ENCODE peak calls at places on chromosomes 3 and 15, in five cellular contexts. One of them, this sample, is unnamed. For H3K4me1, the result is how much of the 10 kb centered on the place peaks cover.

GRCh38 chr3:132231633-132232032 is 85.6 kb upstream of the ACP3 start:
- DNase-seq in transverse colon: no peak
- DNase-seq in stomach: no peak
- DNase-seq in IMR-90: peak
- DNase-seq in testis: no peak
- DNase-seq in this sample: no peak

GRCh38 chr3:98242155-98242554 is 21.9 kb upstream of the OR5H6 start:
- DNase-seq in transverse colon: no peak
- DNase-seq in testis: no peak
- DNase-seq in stomach: no peak
- DNase-seq in IMR-90: no peak
- DNase-seq in this sample: no peak

GRCh38 chr15:68360716-68361115 is 71.2 kb downstream of the ITGA11 start:
- DNase-seq in IMR-90: no peak
- DNase-seq in testis: no peak
- DNase-seq in stomach: no peak
- DNase-seq in transverse colon: no peak
- DNase-seq in this sample: no peak

GRCh38 chr15:101053261-101053660 is 134.1 kb downstream of the LRRK1 start:
- DNase-seq in transverse colon: no peak
- DNase-seq in testis: peak
- DNase-seq in IMR-90: no peak
- DNase-seq in stomach: peak
- DNase-seq in this sample: peak

GRCh38 chr15:62306851-62307504 is 141.9 kb upstream of the C2CD4B start:
- DNase-seq in IMR-90: peak
- DNase-seq in transverse colon: peak
- DNase-seq in testis: peak
- DNase-seq in stomach: peak
- DNase-seq in this sample: peak

GRCh38 chr3:78483070-78483469 is 1284.7 kb downstream of the ROBO1 start:
- DNase-seq in testis: no peak
- DNase-seq in transverse colon: no peak
- DNase-seq in IMR-90: no peak
- DNase-seq in stomach: no peak
- DNase-seq in this sample: no peak

GRCh38 chr15:52481915-52482314 is 46.8 kb downstream of the MYO5A start:
- DNase-seq in IMR-90: peak
- DNase-seq in stomach: no peak
- DNase-seq in transverse colon: peak
- DNase-seq in testis: no peak
- DNase-seq in this sample: no peak

GRCh38 chr15:20280933-20281463 is 260.6 kb downstream of the GOLGA6L6 start:
- DNase-seq in transverse colon: no peak
- DNase-seq in IMR-90: no peak
- DNase-seq in testis: no peak
- DNase-seq in stomach: no peak
- DNase-seq in this sample: no peak

GRCh38 chr3:101091489-101091888 is 98.3 kb upstream of the ABI3BP start:
- DNase-seq in stomach: no peak
- DNase-seq in transverse colon: no peak
- DNase-seq in IMR-90: peak
- DNase-seq in testis: no peak
- DNase-seq in this sample: no peak

GRCh38 chr3:57128863-57129602 is 36.1 kb downstream of the IL17RD start:
- DNase-seq in testis: peak
- DNase-seq in IMR-90: no peak
- DNase-seq in transverse colon: no peak
- DNase-seq in stomach: no peak
- DNase-seq in this sample: no peak

GRCh38 chr15:45734244-45734643 is 99.4 kb downstream of the SQOR start:
- DNase-seq in testis: no peak
- DNase-seq in transverse colon: no peak
- DNase-seq in IMR-90: no peak
- DNase-seq in stomach: no peak
- DNase-seq in this sample: no peak

GRCh38 chr3:165519687-165520086 is 317.5 kb downstream of the BCHE start:
- DNase-seq in transverse colon: no peak
- DNase-seq in IMR-90: no peak
- DNase-seq in stomach: no peak
- DNase-seq in testis: no peak
- DNase-seq in this sample: no peak

GRCh38 chr3:22585504-22585903 is 617.6 kb upstream of the UBE2E2 start:
- DNase-seq in IMR-90: peak
- DNase-seq in stomach: no peak
- DNase-seq in transverse colon: no peak
- DNase-seq in testis: no peak
- DNase-seq in this sample: no peak

GRCh38 chr15:92906563-92907081 is 6.5 kb downstream of the CHD2 start:
- DNase-seq in stomach: no peak
- DNase-seq in IMR-90: peak
- DNase-seq in transverse colon: no peak
- DNase-seq in testis: no peak
- DNase-seq in this sample: no peak

GRCh38 chr15:40793216-40793989 is 13.5 kb upstream of the ZFYVE19 start:
- DNase-seq in testis: peak
- DNase-seq in IMR-90: peak
- DNase-seq in stomach: peak
- DNase-seq in transverse colon: peak
- DNase-seq in this sample: peak

GRCh38 chr15:81530271-81530670 is 156.3 kb upstream of the TMC3 start:
- DNase-seq in IMR-90: no peak
- DNase-seq in stomach: no peak
- DNase-seq in testis: no peak
- DNase-seq in transverse colon: no peak
- DNase-seq in this sample: no peak

GRCh38 chr15:74628949-74629348 is 13.3 kb downstream of the CLK3 start:
- DNase-seq in testis: no peak
- DNase-seq in IMR-90: no peak
- DNase-seq in transverse colon: no peak
- DNase-seq in stomach: no peak
- DNase-seq in this sample: no peak

GRCh38 chr15:74631408-74631807 is 15.8 kb downstream of the CLK3 start:
- DNase-seq in stomach: no peak
- DNase-seq in IMR-90: no peak
- DNase-seq in testis: no peak
- DNase-seq in transverse colon: no peak
- DNase-seq in this sample: no peak

GRCh38 chr15:74631935-74632560 is 16.4 kb downstream of the CLK3 start:
- DNase-seq in stomach: peak
- DNase-seq in transverse colon: peak
- DNase-seq in IMR-90: peak
- DNase-seq in testis: peak
- DNase-seq in this sample: peak

GRCh38 chr15:74631087-74631385 is 15.4 kb downstream of the CLK3 start:
- DNase-seq in IMR-90: no peak
- DNase-seq in stomach: no peak
- DNase-seq in testis: no peak
- DNase-seq in transverse colon: no peak
- DNase-seq in this sample: no peak

DNA sequence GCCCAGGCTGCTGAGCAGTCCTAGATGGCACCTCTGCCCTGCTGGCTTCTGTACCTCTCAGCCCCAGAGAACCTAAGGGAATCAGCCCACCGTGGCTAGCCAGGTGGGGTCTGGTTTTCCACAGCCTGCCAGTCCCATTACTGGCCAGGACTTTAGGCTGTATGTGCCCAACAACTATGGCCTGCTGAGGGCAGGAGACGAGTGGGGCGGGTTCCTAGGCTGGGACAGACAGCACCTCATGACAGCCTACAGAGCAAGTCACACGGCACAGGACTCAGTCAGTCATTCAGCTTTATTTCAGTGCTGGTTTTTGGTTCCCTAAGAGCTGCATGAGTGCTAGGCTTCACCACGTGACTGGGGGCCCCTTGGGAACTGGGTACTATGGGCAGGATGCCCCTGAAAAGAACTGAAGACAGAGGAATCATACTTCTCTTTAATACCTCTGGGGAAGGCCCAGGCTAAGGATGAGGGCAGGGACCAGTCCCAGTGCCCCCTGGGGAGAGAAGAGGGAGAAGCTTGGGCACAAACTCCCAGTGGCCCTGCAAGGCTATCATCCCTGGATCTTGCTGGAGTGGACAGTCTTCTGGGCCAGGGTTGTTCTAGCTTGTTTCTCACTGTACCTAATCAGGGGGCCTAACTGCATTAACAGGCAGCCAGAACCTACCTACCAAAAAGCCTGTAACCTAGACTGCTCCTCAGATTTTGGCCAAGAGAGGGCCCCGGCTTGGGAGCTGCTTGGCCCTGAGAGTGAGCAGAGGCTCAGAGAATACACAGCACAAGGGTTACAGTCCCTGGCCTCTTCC is 14.8 kb downstream of the CLK3 start:
- DNase-seq in IMR-90: no peak
- DNase-seq in transverse colon: no peak
- DNase-seq in testis: no peak
- DNase-seq in stomach: no peak
- DNase-seq in this sample: no peak
- TF ChIP-seq POLR2A in IMR-90: no peak
- TF ChIP-seq POLR2A in transverse colon: no peak
- TF ChIP-seq POLR2A in testis: no peak
- TF ChIP-seq POLR2A in stomach: no peak
- TF ChIP-seq POLR2A in this sample: no peak

GRCh38 chr15:32676095-32676643 is 34.7 kb downstream of the SCG5 start:
- DNase-seq in transverse colon: no peak
- DNase-seq in IMR-90: no peak
- DNase-seq in stomach: no peak
- DNase-seq in testis: no peak
- DNase-seq in this sample: no peak

GRCh38 chr15:32674681-32675080 is 33.2 kb downstream of the SCG5 start:
- DNase-seq in testis: no peak
- DNase-seq in IMR-90: no peak
- DNase-seq in stomach: no peak
- DNase-seq in transverse colon: no peak
- DNase-seq in this sample: no peak

GRCh38 chr15:32682569-32682968 is 35.2 kb upstream of the GREM1 start:
- DNase-seq in testis: no peak
- DNase-seq in transverse colon: no peak
- DNase-seq in stomach: no peak
- DNase-seq in IMR-90: peak
- DNase-seq in this sample: no peak

GRCh38 chr15:32675474-32675873 is 34.0 kb downstream of the SCG5 start:
- DNase-seq in transverse colon: no peak
- DNase-seq in testis: no peak
- DNase-seq in IMR-90: no peak
- DNase-seq in stomach: no peak
- DNase-seq in this sample: no peak

GRCh38 chr15:32677238-32677750 is 35.8 kb downstream of the SCG5 start:
- DNase-seq in IMR-90: no peak
- DNase-seq in transverse colon: no peak
- DNase-seq in testis: no peak
- DNase-seq in stomach: no peak
- DNase-seq in this sample: peak
- H3K4me3 ChIP-seq in IMR-90: no peak
- H3K4me3 ChIP-seq in transverse colon: no peak
- H3K4me3 ChIP-seq in testis: no peak
- H3K4me3 ChIP-seq in stomach: no peak
- H3K4me3 ChIP-seq in this sample: peak

GRCh38 chr3:169658311-169658931 is 5.1 kb downstream of the MECOM start:
- DNase-seq in stomach: peak
- DNase-seq in transverse colon: no peak
- DNase-seq in IMR-90: peak
- DNase-seq in testis: no peak
- DNase-seq in this sample: no peak
- H3K4me1 ChIP-seq in stomach: under half
- H3K4me1 ChIP-seq in transverse colon: under half
- H3K4me1 ChIP-seq in IMR-90: under half
- H3K4me1 ChIP-seq in testis: under half
- H3K4me1 ChIP-seq in this sample: under half

GRCh38 chr3:9810846-9811245 is 784 bp downstream of the TTLL3 start:
- DNase-seq in IMR-90: no peak
- DNase-seq in transverse colon: no peak
- DNase-seq in stomach: no peak
- DNase-seq in testis: no peak
- DNase-seq in this sample: no peak

GRCh38 chr3:9809239-9809614 is 835 bp upstream of the TTLL3 start:
- DNase-seq in stomach: peak
- DNase-seq in IMR-90: no peak
- DNase-seq in transverse colon: peak
- DNase-seq in testis: no peak
- DNase-seq in this sample: no peak

GRCh38 chr3:9808345-9809037 is 1.6 kb upstream of the TTLL3 start:
- DNase-seq in transverse colon: peak
- DNase-seq in IMR-90: peak
- DNase-seq in testis: no peak
- DNase-seq in stomach: no peak
- DNase-seq in this sample: no peak

GRCh38 chr3:9810357-9810726 is 280 bp downstream of the TTLL3 start:
- DNase-seq in transverse colon: no peak
- DNase-seq in testis: peak
- DNase-seq in IMR-90: no peak
- DNase-seq in stomach: no peak
- DNase-seq in this sample: no peak

GRCh38 chr3:9809615-9810356 is at the start of gene TTLL3:
- DNase-seq in transverse colon: peak
- DNase-seq in stomach: peak
- DNase-seq in IMR-90: peak
- DNase-seq in testis: peak
- DNase-seq in this sample: peak
- TF ChIP-seq POLR2A in transverse colon: peak
- TF ChIP-seq POLR2A in stomach: no peak
- TF ChIP-seq POLR2A in IMR-90: no peak
- TF ChIP-seq POLR2A in testis: no peak
- TF ChIP-seq POLR2A in this sample: peak